ENCODE peak calls at places on chromosomes 3 and 15, in four cellular contexts. One of them, this sample, is unnamed.

GRCh38 chr15:41891946-41892345 is 1.9 kb downstream of the SPTBN5 start:
- DNase-seq in esophagus squamous epithelium: no peak
- DNase-seq in IMR-90: no peak
- DNase-seq in A549: no peak
- DNase-seq in this sample: no peak

GRCh38 chr3:69588170-69588569 is 151.1 kb upstream of the MITF start:
- DNase-seq in esophagus squamous epithelium: no peak
- DNase-seq in IMR-90: no peak
- DNase-seq in A549: no peak
- DNase-seq in this sample: no peak

GRCh38 chr3:171614318-171614967 is 154.2 kb upstream of the TNIK start:
- DNase-seq in esophagus squamous epithelium: no peak
- DNase-seq in IMR-90: peak
- DNase-seq in A549: no peak
- DNase-seq in this sample: peak

GRCh38 chr3:66035763-66036477 is 2.8 kb downstream of the MAGI1 start:
- DNase-seq in esophagus squamous epithelium: no peak
- DNase-seq in IMR-90: no peak
- DNase-seq in A549: no peak
- DNase-seq in this sample: no peak

GRCh38 chr3:109023656-109024254 is 70.1 kb upstream of the GUCA1C start:
- DNase-seq in esophagus squamous epithelium: no peak
- DNase-seq in IMR-90: peak
- DNase-seq in A549: peak
- DNase-seq in this sample: peak

GRCh38 chr3:33681667-33682066 is 36.4 kb downstream of the CLASP2 start:
- DNase-seq in esophagus squamous epithelium: no peak
- DNase-seq in IMR-90: no peak
- DNase-seq in A549: no peak
- DNase-seq in this sample: no peak

GRCh38 chr3:173913985-173914421 is 516.5 kb downstream of the NLGN1 start:
- DNase-seq in esophagus squamous epithelium: no peak
- DNase-seq in IMR-90: no peak
- DNase-seq in A549: no peak
- DNase-seq in this sample: no peak

GRCh38 chr3:12901631-12902045 is 60.3 kb upstream of the RPL32 start:
- DNase-seq in esophagus squamous epithelium: no peak
- DNase-seq in IMR-90: no peak
- DNase-seq in A549: no peak
- DNase-seq in this sample: peak

GRCh38 chr15:83978588-83978987 is 257.0 kb upstream of the GOLGA6L4 start:
- DNase-seq in esophagus squamous epithelium: no peak
- DNase-seq in IMR-90: no peak
- DNase-seq in A549: no peak
- DNase-seq in this sample: no peak

GRCh38 chr3:24154751-24155150 is 209.7 kb downstream of the NR1D2 start:
- DNase-seq in esophagus squamous epithelium: no peak
- DNase-seq in IMR-90: no peak
- DNase-seq in A549: no peak
- DNase-seq in this sample: no peak

GRCh38 chr15:34795267-34796081 is at the start of gene ACTC1:
- DNase-seq in esophagus squamous epithelium: no peak
- DNase-seq in IMR-90: peak
- DNase-seq in A549: peak
- DNase-seq in this sample: peak

GRCh38 chr3:51706788-51707731 is at the start of gene GRM2:
- DNase-seq in esophagus squamous epithelium: no peak
- DNase-seq in IMR-90: peak
- DNase-seq in A549: no peak
- DNase-seq in this sample: peak

GRCh38 chr3:52682016-52682415 is 3.7 kb downstream of the PBRM1 start:
- DNase-seq in esophagus squamous epithelium: no peak
- DNase-seq in IMR-90: peak
- DNase-seq in A549: no peak
- DNase-seq in this sample: peak

GRCh38 chr3:30626443-30627181 is 20.2 kb downstream of the TGFBR2 start:
- DNase-seq in esophagus squamous epithelium: no peak
- DNase-seq in IMR-90: peak
- DNase-seq in A549: no peak
- DNase-seq in this sample: no peak

GRCh38 chr3:127628788-127629456 is at the start of gene PODXL2:
- DNase-seq in esophagus squamous epithelium: no peak
- DNase-seq in IMR-90: peak
- DNase-seq in A549: peak
- DNase-seq in this sample: peak

GRCh38 chr3:192215-192929 is 4.2 kb upstream of the CHL1 start:
- DNase-seq in esophagus squamous epithelium: no peak
- DNase-seq in IMR-90: no peak
- DNase-seq in A549: no peak
- DNase-seq in this sample: no peak

GRCh38 chr3:25783661-25784512 is 644 bp upstream of the NGLY1 start:
- DNase-seq in esophagus squamous epithelium: peak
- DNase-seq in IMR-90: peak
- DNase-seq in A549: peak
- DNase-seq in this sample: peak

GRCh38 chr3:72447059-72447946 is 400.9 kb downstream of the SHQ1 start:
- DNase-seq in esophagus squamous epithelium: peak
- DNase-seq in IMR-90: peak
- DNase-seq in A549: peak
- DNase-seq in this sample: peak
- TF ChIP-seq POLR2A in esophagus squamous epithelium: no peak
- TF ChIP-seq POLR2A in IMR-90: peak
- TF ChIP-seq POLR2A in A549: peak
- TF ChIP-seq POLR2A in this sample: peak

DNA sequence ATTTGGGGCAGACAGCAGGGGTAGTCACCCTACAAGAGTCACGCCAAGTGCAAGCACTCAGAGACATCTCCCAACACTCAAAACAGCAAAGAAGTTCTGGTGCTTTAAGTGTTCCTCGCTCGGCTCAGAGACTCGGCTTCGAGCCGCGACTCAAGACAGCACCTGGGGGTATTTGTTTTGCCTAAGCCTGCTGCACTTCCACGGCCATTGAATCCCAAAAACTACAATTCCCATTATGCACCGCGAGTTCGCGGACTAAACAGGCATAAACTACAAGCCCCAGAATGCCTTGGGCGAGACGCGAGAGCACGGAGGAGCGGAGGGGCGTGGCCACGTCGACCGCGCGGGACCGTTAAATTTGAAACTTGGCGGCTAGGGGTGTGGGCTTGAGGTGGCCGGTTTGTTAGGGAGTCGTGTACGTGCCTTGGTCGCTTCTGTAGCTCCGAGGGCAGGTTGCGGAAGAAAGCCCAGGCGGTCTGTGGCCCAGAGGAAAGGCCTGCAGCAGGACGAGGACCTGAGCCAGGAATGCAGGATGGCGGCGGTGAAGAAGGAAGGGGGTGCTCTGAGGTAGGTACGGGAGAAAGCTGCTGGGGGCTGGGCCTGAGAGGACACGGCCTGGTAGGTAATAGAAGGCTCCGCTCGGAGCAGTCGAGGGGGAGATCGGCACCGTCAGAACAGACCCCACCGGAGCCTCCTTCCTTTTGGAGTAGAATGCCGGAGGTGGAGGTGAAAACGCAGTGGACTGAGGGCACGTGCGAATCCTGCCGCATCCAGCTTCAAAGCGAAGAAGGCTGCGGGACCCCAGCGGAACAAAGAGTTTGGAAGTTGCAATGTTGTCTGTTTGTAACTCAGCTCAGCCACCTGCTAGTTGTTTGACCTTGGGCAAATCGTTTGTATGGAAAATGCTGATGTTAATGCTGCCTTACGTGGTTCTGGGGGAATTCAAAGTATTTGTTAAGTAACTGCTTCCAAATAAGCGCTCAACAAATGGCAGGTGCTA is at the start of gene BUB1B:
- DNase-seq in esophagus squamous epithelium: peak
- DNase-seq in IMR-90: peak
- DNase-seq in A549: peak
- DNase-seq in this sample: peak
- TF ChIP-seq POLR2A in esophagus squamous epithelium: no peak
- TF ChIP-seq POLR2A in IMR-90: no peak
- TF ChIP-seq POLR2A in A549: peak
- TF ChIP-seq POLR2A in this sample: peak

DNA sequence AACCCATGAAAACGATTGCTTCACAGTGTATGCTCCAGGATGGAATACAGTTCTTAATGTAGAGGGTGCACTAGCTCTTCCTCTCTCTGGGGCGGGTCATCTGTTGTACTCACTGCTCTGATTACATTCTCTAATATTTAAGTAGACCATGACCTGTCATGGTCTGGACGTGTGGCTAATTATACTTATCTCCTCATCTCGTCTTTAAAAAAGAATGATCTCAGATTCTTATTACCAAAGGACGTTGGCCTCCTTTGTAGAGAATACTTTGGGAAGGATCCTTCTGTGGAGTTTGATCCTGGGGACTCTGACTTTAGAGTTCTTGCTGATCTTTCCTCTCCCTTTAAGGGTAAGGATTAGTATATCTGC is 48.4 kb upstream of the TRAK1 start:
- DNase-seq in esophagus squamous epithelium: no peak
- DNase-seq in IMR-90: no peak
- DNase-seq in A549: no peak
- DNase-seq in this sample: no peak
- TF ChIP-seq POLR2A in esophagus squamous epithelium: no peak
- TF ChIP-seq POLR2A in IMR-90: no peak
- TF ChIP-seq POLR2A in A549: no peak
- TF ChIP-seq POLR2A in this sample: no peak

DNA sequence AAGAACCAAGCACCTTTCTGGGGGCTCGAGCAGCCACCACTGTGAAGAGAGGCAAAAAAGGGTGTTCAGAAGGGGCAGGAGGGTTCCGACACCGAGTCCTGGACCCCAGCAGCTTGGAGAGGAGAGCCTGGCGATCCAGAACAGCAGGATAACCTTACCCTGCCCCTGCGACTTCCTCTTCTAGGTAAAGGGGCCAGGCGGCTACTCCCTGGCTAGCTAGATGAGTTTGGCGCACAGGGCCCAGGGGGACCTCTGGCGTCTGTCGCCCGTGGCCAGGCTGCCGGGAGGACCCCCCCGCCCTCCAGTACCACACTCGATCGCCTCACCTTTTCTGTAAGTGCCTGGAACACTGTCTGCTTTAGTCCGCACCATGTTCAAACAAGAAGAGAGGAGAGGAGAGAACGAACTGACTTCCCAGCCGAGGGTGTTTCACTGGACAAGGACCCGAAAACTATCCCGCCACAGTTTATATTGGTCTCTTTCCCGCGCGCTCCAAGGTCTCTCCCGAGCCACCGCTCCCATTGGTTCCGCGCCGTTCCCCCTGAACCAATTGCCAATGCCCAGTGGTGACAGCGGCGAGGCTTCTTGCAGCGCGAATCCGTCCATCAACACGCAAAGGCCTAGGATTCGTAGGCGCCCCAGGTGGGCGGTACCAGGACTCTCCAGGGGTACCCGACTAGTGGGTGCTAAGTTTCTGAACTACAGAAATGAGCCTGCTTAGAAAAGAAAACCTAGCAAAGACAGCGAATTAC is at the start of gene PCLAF:
- DNase-seq in esophagus squamous epithelium: peak
- DNase-seq in IMR-90: peak
- DNase-seq in A549: peak
- DNase-seq in this sample: peak
- TF ChIP-seq POLR2A in esophagus squamous epithelium: no peak
- TF ChIP-seq POLR2A in IMR-90: peak
- TF ChIP-seq POLR2A in A549: peak
- TF ChIP-seq POLR2A in this sample: peak

GRCh38 chr3:169146112-169146665 is 517.3 kb downstream of the MECOM start:
- DNase-seq in esophagus squamous epithelium: no peak
- DNase-seq in IMR-90: peak
- DNase-seq in A549: peak
- DNase-seq in this sample: peak
- TF ChIP-seq POLR2A in esophagus squamous epithelium: no peak
- TF ChIP-seq POLR2A in IMR-90: peak
- TF ChIP-seq POLR2A in A549: no peak
- TF ChIP-seq POLR2A in this sample: peak

DNA sequence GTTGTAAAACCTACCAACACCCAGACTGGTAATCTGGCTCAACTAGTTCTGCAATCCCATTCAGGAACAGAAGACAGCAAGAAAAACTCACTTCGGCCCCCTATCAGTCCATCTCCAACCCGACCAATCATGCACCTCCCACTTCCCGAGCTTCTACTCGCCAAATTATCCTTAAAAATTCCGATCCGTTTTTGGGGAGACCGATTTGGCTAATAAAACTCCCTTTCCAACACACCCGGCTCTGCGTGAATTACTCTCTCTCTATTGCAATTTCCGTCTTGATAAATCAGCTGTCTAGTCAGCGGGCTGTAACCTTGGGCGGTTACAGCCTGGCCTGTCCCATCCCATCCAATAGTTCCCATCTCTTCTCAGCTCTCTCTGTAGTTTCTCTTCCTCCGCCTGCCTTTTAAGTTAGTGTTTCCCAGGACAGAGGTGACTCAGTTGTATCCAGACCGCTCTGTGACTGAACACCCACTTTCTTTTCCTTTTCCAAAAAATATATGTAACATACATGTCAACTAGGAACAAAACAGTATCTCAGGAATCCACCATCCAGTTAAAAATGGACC is 780 bp upstream of the ACAD9 start:
- DNase-seq in esophagus squamous epithelium: no peak
- DNase-seq in IMR-90: peak
- DNase-seq in A549: peak
- DNase-seq in this sample: peak
- TF ChIP-seq POLR2A in esophagus squamous epithelium: no peak
- TF ChIP-seq POLR2A in IMR-90: peak
- TF ChIP-seq POLR2A in A549: no peak
- TF ChIP-seq POLR2A in this sample: no peak

GRCh38 chr3:119783883-119784282 is 2.0 kb downstream of the NR1I2 start:
- DNase-seq in esophagus squamous epithelium: no peak
- DNase-seq in IMR-90: no peak
- DNase-seq in A549: no peak
- DNase-seq in this sample: no peak
- TF ChIP-seq POLR2A in esophagus squamous epithelium: no peak
- TF ChIP-seq POLR2A in IMR-90: no peak
- TF ChIP-seq POLR2A in A549: no peak
- TF ChIP-seq POLR2A in this sample: no peak